ENCODE peak calls at places on chromosomes 5 and 9, in six cellular contexts. Y, W, R, D, C and Z are unnamed samples.

GRCh38 chr9:32811251-32811650 is 27.9 kb downstream of the TMEM215 start:
- DNase-seq in C (no peak), D (no peak), Y (peak), W (no peak), R (no peak), Z (no peak)

GRCh38 chr5:10827571-10827970 is 66.5 kb upstream of the DAP start:
- DNase-seq in W (no peak), R (no peak), Y (no peak), D (no peak), C (no peak), Z (no peak)

GRCh38 chr9:123561055-123561454 is 205.1 kb downstream of the CRB2 start:
- DNase-seq in R (no peak), C (no peak), W (no peak), Y (no peak), D (no peak), Z (no peak)

GRCh38 chr5:142098275-142098674 is 10.3 kb upstream of the NDFIP1 start:
- DNase-seq in C (no peak), R (no peak), W (no peak), Y (no peak), D (no peak), Z (no peak)

GRCh38 chr5:139668064-139668880 is 20.1 kb downstream of the CXXC5 start:
- DNase-seq in D (peak), R (peak), W (no peak), Y (peak), C (no peak), Z (no peak)

GRCh38 chr9:136404801-136405136 is 4.8 kb upstream of the SNAPC4 start:
- DNase-seq in D (no peak), C (no peak), W (no peak), Y (no peak), R (no peak), Z (no peak)

GRCh38 chr5:170503970-170504525 is at the start of gene KCNIP1:
- DNase-seq in W (no peak), D (no peak), C (no peak), Y (no peak), R (no peak), Z (no peak)

GRCh38 chr5:127564002-127564769 is 46.7 kb downstream of the PRRC1 start:
- DNase-seq in Y (peak), D (peak), R (peak), C (peak), W (peak), Z (no peak)

GRCh38 chr9:124594673-124595072 is 87.5 kb upstream of the NR5A1 start:
- DNase-seq in R (no peak), Y (no peak), W (no peak), C (no peak), D (no peak), Z (no peak)

GRCh38 chr9:34375901-34376595 is 650 bp downstream of the MYORG start:
- DNase-seq in D (peak), C (peak), Y (peak), R (no peak), W (no peak), Z (no peak)

GRCh38 chr5:157137691-157138090 is 5.0 kb downstream of the MED7 start:
- DNase-seq in D (no peak), C (no peak), Y (no peak), R (no peak), W (no peak), Z (no peak)

GRCh38 chr9:132451276-132451675 is 41.3 kb downstream of the CFAP77 start:
- DNase-seq in C (no peak), D (peak), R (no peak), Y (no peak), W (no peak), Z (no peak)

GRCh38 chr9:88187631-88188030 is 49.4 kb upstream of the SPATA31C2 start:
- DNase-seq in D (no peak), C (no peak), Y (no peak), W (no peak), R (no peak), Z (no peak)

GRCh38 chr5:147784596-147784995 is 2.1 kb upstream of the JAKMIP2 start:
- DNase-seq in W (no peak), D (no peak), Y (no peak), R (no peak), C (no peak), Z (no peak)

GRCh38 chr5:93247126-93247525 is 333.9 kb downstream of the NR2F1-AS1 start:
- DNase-seq in C (no peak), D (no peak), Y (no peak), R (no peak), W (no peak), Z (no peak)

GRCh38 chr9:84862786-84863185 is 193.3 kb downstream of the NTRK2 start:
- DNase-seq in D (no peak), W (no peak), R (no peak), Y (peak), C (peak), Z (peak)

GRCh38 chr9:21070171-21070571 is 7.6 kb downstream of the IFNB1 start:
- DNase-seq in C (peak), W (peak), R (no peak), D (no peak), Y (peak), Z (peak)

GRCh38 chr9:83920942-83921707 is at the start of gene KIF27:
- DNase-seq in W (peak), D (peak), R (peak), Y (peak), C (peak), Z (peak)

GRCh38 chr9:94772654-94773303 is 46.3 kb downstream of the AOPEP start:
- DNase-seq in Y (no peak), D (no peak), C (peak), R (no peak), W (peak), Z (peak)

GRCh38 chr9:26375448-26375847 is 517.2 kb downstream of the CAAP1 start:
- DNase-seq in D (no peak), C (no peak), R (no peak), Y (peak), W (no peak), Z (no peak)

GRCh38 chr9:99361827-99362226 is 139.7 kb downstream of the SEC61B start:
- DNase-seq in D (no peak), Y (no peak), C (no peak), R (no peak), W (no peak), Z (no peak)

GRCh38 chr5:149221326-149221725 is 50.3 kb upstream of the AFAP1L1 start:
- DNase-seq in Y (no peak), R (no peak), W (peak), D (no peak), C (peak), Z (peak)

GRCh38 chr5:96962540-96962991 is 26.7 kb downstream of the LNPEP start:
- DNase-seq in D (no peak), W (no peak), Y (no peak), R (no peak), C (no peak), Z (no peak)